ENCODE peak calls at places on chromosomes 16 and 17, in four cellular contexts. X is spleen, U is HL-60, B is PC-3. H is an unnamed sample.

GRCh38 chr17:82536220-82537201 is 17.0 kb downstream of the FOXK2 start:
- DNase-seq in X (no peak), U (no peak), B (peak; percentile 36), H (no peak)

GRCh38 chr17:57104461-57105175 is 19.6 kb downstream of the AKAP1 start:
- DNase-seq in U (no peak), X (peak; percentile 30), B (peak; percentile 75), H (no peak)

GRCh38 chr17:2337152-2337810 is at the start of gene SGSM2:
- DNase-seq in U (no peak), X (peak; percentile 93), B (peak; percentile 38), H (no peak)

GRCh38 chr16:8080817-8081216 is 509.5 kb downstream of the TMEM114 start:
- DNase-seq in B (no peak), U (no peak), X (no peak), H (no peak)

GRCh38 chr17:8118769-8119574 is 658 bp upstream of the ALOXE3 start:
- DNase-seq in B (peak; percentile 77), U (no peak), X (peak; percentile 97), H (peak; percentile 60)

GRCh38 chr16:89667633-89668032 is 10.0 kb downstream of the SPATA33 start:
- DNase-seq in U (no peak), B (no peak), X (no peak), H (no peak)

GRCh38 chr16:5422047-5422446 is 324.5 kb upstream of the EEF2KMT start:
- DNase-seq in B (no peak), X (no peak), U (no peak), H (no peak)

GRCh38 chr16:53904533-53904932 is 200.6 kb downstream of the FTO start:
- DNase-seq in U (no peak), B (no peak), X (no peak), H (no peak)

GRCh38 chr16:49557070-49557446 is 183.5 kb downstream of the C16orf78 start:
- DNase-seq in B (no peak), X (peak; percentile 70), U (no peak), H (no peak)

GRCh38 chr17:41915566-41915965 is 3.2 kb downstream of the ACLY start:
- DNase-seq in X (no peak), U (no peak), B (no peak), H (no peak)

GRCh38 chr16:66580605-66581209 is 1.4 kb downstream of the CMTM2 start:
- DNase-seq in U (no peak), X (no peak), B (peak; percentile 65), H (no peak)

GRCh38 chr16:1100084-1100800 is 4.2 kb upstream of the C1QTNF8 start:
- DNase-seq in B (no peak), U (no peak), X (no peak), H (no peak)

GRCh38 chr16:26787924-26788323 is 278.8 kb upstream of the C16orf82 start:
- DNase-seq in B (no peak), X (no peak), U (no peak), H (peak; percentile 18)

GRCh38 chr17:4903051-4903818 is at the start of gene CHRNE:
- DNase-seq in U (peak; percentile 31), X (peak; percentile 82), B (peak; percentile 84), H (peak; percentile 64)

GRCh38 chr17:43791589-43791988 is 11.4 kb downstream of the CFAP97D1 start:
- DNase-seq in U (no peak), X (no peak), B (peak; percentile 84), H (no peak)

DNA sequence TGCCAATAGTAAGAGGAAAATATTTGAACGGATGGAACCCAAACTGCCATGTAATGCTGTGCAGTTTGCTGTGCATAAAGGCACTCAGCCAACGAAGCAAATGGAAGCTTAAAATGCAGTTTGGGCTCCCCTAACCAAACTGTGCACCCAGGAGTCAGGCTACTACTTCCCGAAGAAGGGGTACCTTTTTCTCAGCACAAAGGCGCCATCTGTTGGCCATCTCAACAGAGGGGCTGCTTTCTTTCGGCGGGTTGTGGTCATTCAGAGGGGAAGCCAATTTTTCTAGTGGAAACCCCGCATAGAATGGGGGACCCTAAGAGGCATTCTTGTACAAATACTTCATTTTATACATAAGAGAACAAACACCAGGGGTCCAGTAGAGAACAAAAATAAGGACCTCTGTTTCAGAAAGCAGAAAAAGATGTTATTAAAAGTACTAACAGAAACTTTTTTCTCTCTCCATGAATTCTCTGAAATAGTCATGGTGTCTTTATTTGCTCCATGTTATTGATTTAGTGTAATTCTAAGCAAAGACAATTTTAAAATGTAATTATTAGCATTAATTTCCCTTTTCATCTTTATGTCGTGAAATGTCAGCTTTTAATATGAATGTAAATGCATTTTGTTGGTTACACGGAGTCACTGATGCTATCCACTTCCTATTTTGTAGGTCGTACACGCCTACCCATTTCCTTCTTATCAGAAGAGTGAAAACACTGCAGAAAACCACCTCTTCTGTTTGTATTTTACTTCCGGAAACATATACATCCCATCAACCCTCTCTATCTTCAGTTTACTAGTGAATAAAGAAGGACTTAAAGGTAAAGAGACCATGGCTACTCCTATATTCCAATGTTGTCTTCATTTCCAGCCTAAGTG is 453.3 kb downstream of the KCNJ2 start:
- DNase-seq in U (no peak), X (no peak), B (peak; percentile 80), H (no peak)
- TF ChIP-seq CTCF in U (no peak), X (no peak), B (peak; percentile 97), H (peak; percentile 28)

DNA sequence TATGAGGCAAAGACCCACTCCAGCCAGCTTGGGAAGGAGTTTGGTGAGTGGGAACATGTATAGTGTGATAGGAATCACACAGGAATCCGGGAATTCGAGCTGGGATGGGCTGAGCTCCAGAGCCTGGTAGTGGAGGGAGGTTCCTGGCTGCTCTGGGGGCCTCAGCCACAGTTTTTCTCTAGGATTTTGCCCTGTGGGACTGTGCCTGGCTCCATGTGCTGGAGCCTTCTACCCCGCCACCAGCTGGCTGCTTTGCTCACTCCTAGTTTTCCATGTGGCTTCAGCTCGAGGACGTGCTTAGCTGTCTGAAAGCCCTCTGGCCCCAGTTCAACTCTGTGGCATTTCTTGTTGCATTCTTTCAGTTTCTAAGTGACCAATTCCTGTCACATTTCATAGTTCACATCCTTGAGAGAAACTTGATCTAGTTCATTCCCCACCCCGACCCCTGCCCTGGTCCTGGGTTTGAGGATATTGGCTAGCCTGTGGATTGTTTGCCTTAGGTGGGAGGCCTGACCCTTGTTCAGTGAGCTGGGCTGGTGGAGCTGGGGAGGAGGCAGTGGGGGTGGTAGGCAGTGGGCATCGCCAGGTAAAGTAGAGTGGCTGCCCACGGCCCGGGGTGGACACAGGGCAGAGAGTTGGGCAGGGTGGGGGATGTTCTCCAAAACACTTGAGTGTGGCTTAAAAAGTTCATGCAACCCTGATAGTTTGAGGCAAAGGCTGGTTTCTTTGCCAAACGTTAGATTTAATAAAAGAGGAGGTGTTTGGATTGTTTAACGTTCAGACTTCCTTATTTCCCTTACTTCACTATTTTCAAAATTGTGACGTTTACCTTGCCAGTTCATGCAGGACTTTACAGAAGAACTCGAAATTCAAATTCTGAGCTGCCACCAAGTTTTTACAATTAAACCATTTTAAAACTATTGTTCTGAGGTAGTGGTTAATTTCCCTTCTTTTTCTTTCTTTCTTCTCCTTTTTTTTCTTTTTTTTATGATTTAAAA is 5.2 kb downstream of the SEC14L1 start:
- DNase-seq in U (no peak), B (peak; percentile 86), X (peak; percentile 81), H (peak; percentile 72)
- H3K4me3 ChIP-seq in U (no peak overlapping the region), B (peak overlapping the region; percentile 27), X (peak overlapping the region; percentile 89), H (peak overlapping the region; percentile 45)

GRCh38 chr17:77498875-77499698 is 358.3 kb downstream of the SEC14L1 start:
- DNase-seq in U (no peak), X (peak; percentile 62), B (no peak), H (no peak)

GRCh38 chr17:77499699-77500435 is 359.1 kb downstream of the SEC14L1 start:
- DNase-seq in U (no peak), X (peak; percentile 61), B (no peak), H (no peak)

GRCh38 chr17:77496831-77497577 is 356.2 kb downstream of the SEC14L1 start:
- DNase-seq in X (peak; percentile 72), U (no peak), B (no peak), H (no peak)

GRCh38 chr17:77497578-77497934 is 356.8 kb downstream of the SEC14L1 start:
- DNase-seq in X (peak; percentile 45), B (no peak), U (no peak), H (no peak)

GRCh38 chr17:77498056-77498785 is 357.5 kb downstream of the SEC14L1 start:
- DNase-seq in X (peak; percentile 56), B (no peak), U (no peak), H (no peak)
- TF ChIP-seq CTCF in X (no peak), B (no peak), U (no peak), H (no peak)

DNA sequence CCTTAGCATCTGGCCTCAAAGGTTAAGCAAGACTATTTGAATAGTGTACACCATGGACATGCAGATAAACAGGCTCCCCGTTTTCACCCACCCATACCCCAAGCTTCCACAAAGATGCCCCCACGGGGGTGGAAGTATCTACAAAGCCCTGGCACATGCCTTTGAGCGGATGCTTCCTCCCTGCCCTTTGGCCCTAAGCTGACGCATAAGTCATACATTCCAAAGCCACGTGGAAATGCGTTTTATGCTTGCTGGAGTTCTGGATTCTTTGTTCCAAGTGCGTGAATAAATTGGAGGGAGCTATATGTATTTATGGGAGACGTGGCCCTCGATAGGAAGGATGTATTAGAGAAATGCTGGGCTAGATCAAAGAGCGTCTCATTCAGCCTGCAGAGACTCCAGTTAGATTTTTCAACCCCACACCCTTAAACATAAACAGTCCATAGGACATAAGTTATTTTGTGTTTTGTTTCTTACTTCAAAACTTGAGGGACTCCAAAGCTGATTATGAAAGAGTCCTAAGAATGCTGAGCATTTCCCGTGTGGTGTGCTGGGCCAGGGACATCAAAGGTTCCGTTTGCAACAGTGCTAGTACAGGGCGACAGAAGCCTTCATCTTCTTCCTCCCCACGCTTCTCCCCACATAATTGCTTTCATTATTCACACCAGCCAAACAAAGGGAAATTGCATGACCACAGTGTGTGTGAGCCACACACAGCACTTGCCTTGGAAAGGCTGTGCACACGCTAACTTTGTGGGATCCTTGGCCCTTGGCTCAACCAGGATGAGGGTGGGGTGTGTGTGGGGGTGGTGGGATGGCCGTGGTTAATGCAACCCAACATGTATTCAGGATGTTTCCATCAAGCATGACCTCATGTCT is 73.6 kb downstream of the WIPI1 start:
- DNase-seq in B (peak; percentile 37), U (peak; percentile 47), X (no peak), H (no peak)
- H3K4me3 ChIP-seq in B (no peak overlapping the region), U (no peak overlapping the region), X (peak overlapping the region; percentile 41), H (no peak overlapping the region)

GRCh38 chr17:39919087-39919683 is 750 bp upstream of the GSDMB start:
- DNase-seq in U (no peak), X (no peak), B (no peak), H (no peak)

GRCh38 chr17:39915559-39915958 is 2.9 kb downstream of the GSDMB start:
- DNase-seq in U (no peak), X (no peak), B (no peak), H (no peak)

GRCh38 chr17:39908789-39909352 is 9.6 kb downstream of the GSDMB start:
- DNase-seq in B (no peak), X (no peak), U (no peak), H (no peak)

GRCh38 chr17:39916918-39917317 is 1.5 kb downstream of the GSDMB start:
- DNase-seq in X (no peak), U (no peak), B (no peak), H (no peak)

GRCh38 chr17:39913989-39914388 is 4.4 kb downstream of the GSDMB start:
- DNase-seq in B (no peak), U (no peak), X (no peak), H (no peak)
- TF ChIP-seq CTCF in B (no peak), U (no peak), X (no peak), H (no peak)

H was measured in GM12864.